ENCODE peak calls at places on chromosomes 12 and 14, in ten cellular contexts. C, I, F, V, J, D, X, O, N and K are unnamed samples.

GRCh38 chr12:102955926-102956737 is 1.3 kb upstream of the ASCL1 start:
- DNase-seq in C (no peak), I (no peak), F (no peak), V (no peak), J (no peak), D (no peak), X (peak; percentile 36), O (no peak), N (no peak), K (no peak)

GRCh38 chr12:12724421-12725085 is 7.4 kb downstream of the CDKN1B start:
- DNase-seq in C (no peak), I (no peak), F (no peak), V (no peak), J (no peak), D (no peak), X (no peak), O (peak; percentile 26), N (no peak), K (no peak)

GRCh38 chr14:53964249-53964648 is 7.6 kb upstream of the BMP4 start:
- DNase-seq in C (no peak), I (no peak), F (no peak), V (no peak), J (no peak), D (no peak), X (no peak), O (no peak), N (no peak), K (no peak)

GRCh38 chr12:110135012-110135411 is 10.9 kb downstream of the IFT81 start:
- DNase-seq in C (peak; percentile 32), I (peak; percentile 76), F (peak; percentile 71), V (peak; percentile 60), J (no peak), D (no peak), X (no peak), O (peak; percentile 66), N (no peak), K (no peak)

GRCh38 chr12:114580306-114580705 is 103.7 kb downstream of the TBX3 start:
- DNase-seq in C (no peak), I (no peak), F (no peak), V (no peak), J (no peak), D (no peak), X (no peak), O (no peak), N (no peak), K (no peak)

GRCh38 chr12:5442251-5443006 is 10.5 kb downstream of the NTF3 start:
- DNase-seq in C (peak; percentile 66), I (peak; percentile 66), F (no peak), V (peak; percentile 73), J (no peak), D (no peak), X (no peak), O (peak; percentile 55), N (no peak), K (no peak)

GRCh38 chr14:23876160-23876750 is 77.3 kb upstream of the DHRS4 start:
- DNase-seq in C (no peak), I (no peak), F (no peak), V (no peak), J (no peak), D (no peak), X (no peak), O (no peak), N (no peak), K (no peak)

GRCh38 chr12:110766311-110767154 is 23.8 kb upstream of the PPP1CC start:
- DNase-seq in C (peak; percentile 6), I (no peak), F (no peak), V (no peak), J (no peak), D (no peak), X (no peak), O (no peak), N (no peak), K (no peak)

GRCh38 chr14:82080319-82080718 is 546.7 kb upstream of the SEL1L start:
- DNase-seq in C (no peak), I (no peak), F (no peak), V (no peak), J (no peak), D (no peak), X (no peak), O (no peak), N (no peak), K (no peak)

GRCh38 chr12:48041591-48042423 is 37.5 kb upstream of the COL2A1 start:
- DNase-seq in C (no peak), I (no peak), F (no peak), V (no peak), J (no peak), D (no peak), X (no peak), O (no peak), N (no peak), K (no peak)

GRCh38 chr12:62435337-62436163 is 31.1 kb upstream of the MON2 start:
- DNase-seq in C (peak; percentile 33), I (peak; percentile 70), F (no peak), V (peak; percentile 62), J (peak; percentile 35), D (peak; percentile 22), X (peak; percentile 56), O (peak; percentile 80), N (no peak), K (no peak)
- TF ChIP-seq CTCF in C (peak; percentile 53), I (peak; percentile 84), F (peak; percentile 74), V (peak; percentile 70), J (peak; percentile 80), D (peak; percentile 21), X (no peak), O (peak; percentile 81), N (peak; percentile 80), K (peak; percentile 14)

DNA sequence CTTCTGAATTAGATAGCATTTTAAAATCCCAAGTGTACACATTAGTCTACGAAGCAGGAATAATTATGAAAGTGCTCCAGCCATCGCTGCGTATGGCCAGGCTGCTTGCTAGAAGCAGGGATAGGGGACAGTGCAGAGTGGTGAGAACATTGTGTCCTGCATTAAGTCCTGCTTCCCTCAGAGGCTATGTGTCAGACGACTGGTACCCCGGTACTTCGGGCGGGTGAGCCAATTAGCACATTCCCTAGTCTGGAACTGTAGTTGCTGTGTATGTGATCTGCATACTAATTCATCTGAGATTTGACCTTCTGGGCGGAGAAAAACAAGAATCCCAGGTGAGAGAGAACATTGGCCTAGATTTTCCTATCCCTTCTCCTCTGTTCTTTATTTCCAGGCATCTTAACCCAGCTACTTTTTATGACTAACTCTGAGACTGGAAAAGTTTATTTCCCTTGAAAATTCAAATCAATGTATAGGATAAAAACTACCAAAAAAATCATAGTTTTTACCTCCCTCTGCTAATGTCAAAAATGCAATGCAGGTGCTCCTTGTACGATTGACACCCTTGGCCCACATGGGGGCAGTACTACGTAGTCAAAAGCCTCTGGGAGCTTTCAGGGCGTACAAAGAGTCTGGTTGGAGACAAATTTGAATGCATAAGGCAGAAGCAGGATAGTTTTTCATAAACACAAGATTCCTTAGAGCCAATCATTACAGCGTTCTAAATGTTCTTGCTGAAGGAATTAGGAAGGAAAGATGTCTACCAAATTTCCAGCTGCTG is 764.3 kb downstream of the NOVA1 start:
- DNase-seq in C (peak; percentile 67), I (peak; percentile 64), F (no peak), V (no peak), J (no peak), D (no peak), X (peak; percentile 62), O (peak; percentile 80), N (no peak), K (no peak)
- TF ChIP-seq CTCF in C (peak; percentile 67), I (peak; percentile 61), F (no peak), V (no peak), J (peak; percentile 72), D (peak; percentile 20), X (peak; percentile 6), O (peak; percentile 86), N (peak; percentile 42), K (no peak)

DNA sequence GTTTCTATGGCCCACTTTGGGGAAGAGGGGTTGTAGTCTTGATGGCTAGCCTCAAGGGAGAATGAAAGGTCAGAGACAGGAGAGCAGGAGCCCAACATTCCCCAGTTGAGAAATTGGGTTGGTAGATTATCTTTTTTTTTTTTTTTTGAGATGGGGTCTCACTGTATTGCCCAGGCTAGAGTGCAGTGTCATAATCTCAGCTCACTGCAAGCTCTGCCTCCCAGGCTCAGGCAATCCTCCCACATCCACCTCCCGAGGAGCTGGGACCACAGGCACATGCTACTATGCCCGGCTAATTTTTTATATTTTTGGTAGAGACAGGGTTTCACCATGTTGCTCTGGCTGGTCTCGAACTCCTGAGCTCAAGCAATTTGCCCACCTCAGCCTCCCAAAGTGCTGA is 34.9 kb downstream of the BCAT1 start:
- DNase-seq in C (no peak), I (no peak), F (no peak), V (no peak), J (no peak), D (no peak), X (no peak), O (no peak), N (no peak), K (no peak)
- TF ChIP-seq CTCF in C (no peak), I (no peak), F (no peak), V (no peak), J (no peak), D (no peak), X (no peak), O (no peak), N (no peak), K (no peak)

GRCh38 chr12:54135621-54136027 is 53.2 kb downstream of the SMUG1 start:
- DNase-seq in C (no peak), I (no peak), F (no peak), V (no peak), J (peak; percentile 28), D (no peak), X (no peak), O (no peak), N (peak; percentile 22), K (no peak)

GRCh38 chr12:54134395-54134794 is 54.4 kb downstream of the SMUG1 start:
- DNase-seq in C (no peak), I (no peak), F (no peak), V (no peak), J (no peak), D (no peak), X (no peak), O (no peak), N (peak; percentile 20), K (no peak)

GRCh38 chr12:54133663-54134375 is 55.0 kb downstream of the SMUG1 start:
- DNase-seq in C (no peak), I (no peak), F (no peak), V (no peak), J (no peak), D (no peak), X (no peak), O (no peak), N (peak; percentile 59), K (no peak)

GRCh38 chr12:54132979-54133378 is 55.8 kb downstream of the SMUG1 start:
- DNase-seq in C (no peak), I (no peak), F (no peak), V (no peak), J (no peak), D (no peak), X (no peak), O (no peak), N (peak; percentile 40), K (no peak)

DNA sequence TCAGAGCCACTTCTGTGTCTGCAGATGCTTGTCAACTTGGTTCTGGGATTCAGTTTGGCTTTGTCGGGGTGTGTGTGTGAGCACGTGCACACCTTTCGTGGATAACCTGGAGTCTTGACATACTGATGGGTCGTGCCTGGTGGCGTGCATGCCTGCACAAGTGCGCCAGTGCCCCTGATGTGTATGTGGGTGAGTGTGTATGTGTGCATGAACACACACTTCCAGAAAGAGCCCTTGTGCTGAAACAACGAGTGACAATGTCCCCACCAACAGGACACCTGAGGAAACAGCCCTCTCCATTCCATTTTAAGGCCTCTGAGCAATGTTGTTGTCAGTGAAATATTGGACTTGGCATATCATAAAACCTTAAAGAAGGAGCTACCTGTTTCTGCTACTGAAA is 53.9 kb downstream of the SMUG1 start:
- DNase-seq in C (no peak), I (no peak), F (no peak), V (no peak), J (no peak), D (no peak), X (no peak), O (no peak), N (peak; percentile 80), K (no peak)
- TF ChIP-seq CTCF in C (no peak), I (no peak), F (no peak), V (no peak), J (peak; percentile 7), D (no peak), X (no peak), O (no peak), N (no peak), K (no peak)